ENCODE peak calls at places on chromosomes 2 and 18, in ten cellular contexts. J is heart right ventricle; I is ovary; K is endothelial cell of umbilical vein; Y is neuronal stem cell; L is CD4-positive, alpha-beta memory T cell; A is neural progenitor cell; W is small intestine; P is mammary epithelial cell; C is adrenal gland. T is an unnamed sample.

GRCh38 chr2:16638941-16639340 is 26.7 kb downstream of the CYRIA start:
- DNase-seq in A (no peak), W (no peak), K (no peak), P (no peak), J (no peak), C (no peak), I (no peak), Y (no peak), L (no peak), T (no peak)

GRCh38 chr2:112482309-112483046 is 522 bp downstream of the TTL start:
- DNase-seq in K (peak; percentile 49), A (peak; percentile 61), J (peak; percentile 17), W (peak; percentile 38), C (peak; percentile 64), L (peak; percentile 14), P (peak; percentile 56), Y (peak; percentile 40), I (peak; percentile 15), T (no peak)

GRCh38 chr2:62456721-62457539 is 49.1 kb downstream of the TMEM17 start:
- DNase-seq in A (peak; percentile 94), J (peak; percentile 62), P (peak; percentile 74), W (peak; percentile 60), Y (peak; percentile 83), C (peak; percentile 77), L (peak; percentile 65), K (peak; percentile 69), I (peak; percentile 74), T (no peak)

GRCh38 chr2:151051584-151052220 is 210.0 kb downstream of the RBM43 start:
- DNase-seq in A (peak; percentile 36), L (peak; percentile 29), W (peak; percentile 21), J (peak; percentile 6), K (peak; percentile 69), I (no peak), P (peak; percentile 60), C (peak; percentile 77), Y (peak; percentile 23), T (no peak)

GRCh38 chr2:235940330-235940729 is 227.9 kb downstream of the GBX2 start:
- DNase-seq in L (no peak), K (no peak), Y (no peak), P (no peak), A (no peak), C (peak; percentile 84), J (peak; percentile 33), W (peak; percentile 5), I (peak; percentile 31), T (no peak)

GRCh38 chr2:150214626-150215025 is 272.8 kb downstream of the RND3 start:
- DNase-seq in Y (peak; percentile 17), L (no peak), I (no peak), P (no peak), J (no peak), K (peak; percentile 59), C (no peak), A (peak; percentile 53), W (peak; percentile 91), T (no peak)

GRCh38 chr2:224350703-224351102 is 51.2 kb downstream of the FAM124B start:
- DNase-seq in I (no peak), Y (no peak), K (no peak), J (no peak), L (no peak), W (no peak), P (no peak), C (no peak), A (no peak), T (no peak)

GRCh38 chr2:73214120-73215035 is at the start of gene SMYD5:
- DNase-seq in C (peak; percentile 93), W (peak; percentile 77), K (peak; percentile 81), A (peak; percentile 91), I (peak; percentile 87), Y (peak; percentile 78), L (peak; percentile 88), P (peak; percentile 64), J (peak; percentile 86), T (no peak)

GRCh38 chr2:121386707-121387106 is 101.7 kb upstream of the TFCP2L1 start:
- DNase-seq in I (no peak), A (no peak), K (no peak), C (no peak), P (peak; percentile 59), L (no peak), W (no peak), J (no peak), Y (no peak), T (no peak)

GRCh38 chr2:108034843-108035242 is 48.5 kb downstream of the SLC5A7 start:
- DNase-seq in L (no peak), Y (no peak), W (no peak), K (no peak), C (no peak), A (no peak), J (no peak), I (no peak), P (no peak), T (no peak)

GRCh38 chr2:17303054-17303453 is 215.2 kb downstream of the RAD51AP2 start:
- DNase-seq in L (no peak), Y (no peak), W (no peak), P (peak; percentile 98), I (no peak), K (no peak), C (no peak), A (no peak), J (no peak), T (peak; percentile 94)

GRCh38 chr2:6578417-6578816 is 287.3 kb downstream of the CMPK2 start:
- DNase-seq in I (no peak), P (no peak), L (no peak), C (no peak), W (no peak), J (no peak), A (no peak), Y (no peak), K (no peak), T (no peak)

GRCh38 chr2:212667751-212668316 is 129.2 kb upstream of the ERBB4 start:
- DNase-seq in K (no peak), I (no peak), L (no peak), A (no peak), J (no peak), Y (no peak), W (no peak), P (no peak), C (no peak), T (no peak)

GRCh38 chr2:122704109-122704563 is 948.7 kb downstream of the TSN start:
- DNase-seq in L (no peak), P (no peak), A (no peak), K (no peak), C (no peak), J (no peak), I (no peak), W (no peak), Y (no peak), T (no peak)

GRCh38 chr2:36059684-36060083 is 295.9 kb upstream of the CRIM1 start:
- DNase-seq in Y (no peak), J (no peak), A (no peak), I (no peak), C (no peak), P (no peak), K (peak; percentile 9), W (peak; percentile 78), L (no peak), T (no peak)
- H3K27ac ChIP-seq in Y (no peak overlapping the region), J (no peak overlapping the region), A (no peak overlapping the region), I (no peak overlapping the region), C (no peak overlapping the region), P (no peak overlapping the region), K (no peak overlapping the region), W (peak overlapping the region; percentile 26), L (no peak overlapping the region), T (no peak overlapping the region)

GRCh38 chr2:18378020-18378653 is 182.3 kb downstream of the RDH14 start:
- DNase-seq in P (peak; percentile 19), J (peak; percentile 9), W (peak; percentile 25), L (peak; percentile 24), I (no peak), C (peak; percentile 59), A (peak; percentile 78), K (peak; percentile 54), Y (peak; percentile 56), T (no peak)

GRCh38 chr2:18373664-18374063 is 186.8 kb downstream of the RDH14 start:
- DNase-seq in J (no peak), W (no peak), A (no peak), C (no peak), P (no peak), K (no peak), L (no peak), I (no peak), Y (no peak), T (no peak)

GRCh38 chr2:18369750-18370149 is 190.7 kb downstream of the RDH14 start:
- DNase-seq in L (no peak), Y (no peak), J (no peak), W (no peak), I (no peak), P (no peak), A (no peak), C (no peak), K (peak; percentile 80), T (no peak)

GRCh38 chr2:18376936-18377335 is 183.5 kb downstream of the RDH14 start:
- DNase-seq in P (no peak), W (no peak), I (no peak), C (no peak), A (no peak), L (no peak), J (no peak), Y (no peak), K (no peak), T (no peak)

DNA sequence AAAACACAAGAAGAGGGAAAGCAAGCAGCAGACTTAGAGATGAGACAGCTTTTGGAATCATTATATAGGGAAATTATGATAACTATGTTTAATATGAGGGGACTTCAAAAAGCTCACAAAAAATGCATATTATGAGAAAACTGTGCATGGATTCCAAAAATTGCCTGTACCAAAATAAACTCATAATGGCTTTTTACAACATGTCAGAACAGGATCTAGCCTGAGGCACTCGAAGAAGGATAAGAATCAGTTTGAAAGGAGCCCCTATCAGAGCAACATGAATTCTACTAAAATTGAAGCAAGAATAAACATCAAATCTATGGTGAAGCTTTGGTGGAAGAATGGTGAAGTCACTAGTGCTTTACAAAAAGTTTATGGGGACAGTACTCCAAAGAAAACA is 187.4 kb downstream of the RDH14 start:
- DNase-seq in A (no peak), W (no peak), L (no peak), Y (no peak), K (no peak), I (no peak), J (no peak), P (peak; percentile 7), C (no peak), T (no peak)
- H3K27ac ChIP-seq in A (no peak overlapping the region), W (no peak overlapping the region), L (no peak overlapping the region), Y (no peak overlapping the region), K (no peak overlapping the region), I (no peak overlapping the region), J (no peak overlapping the region), P (no peak overlapping the region), C (no peak overlapping the region), T (no peak overlapping the region)

DNA sequence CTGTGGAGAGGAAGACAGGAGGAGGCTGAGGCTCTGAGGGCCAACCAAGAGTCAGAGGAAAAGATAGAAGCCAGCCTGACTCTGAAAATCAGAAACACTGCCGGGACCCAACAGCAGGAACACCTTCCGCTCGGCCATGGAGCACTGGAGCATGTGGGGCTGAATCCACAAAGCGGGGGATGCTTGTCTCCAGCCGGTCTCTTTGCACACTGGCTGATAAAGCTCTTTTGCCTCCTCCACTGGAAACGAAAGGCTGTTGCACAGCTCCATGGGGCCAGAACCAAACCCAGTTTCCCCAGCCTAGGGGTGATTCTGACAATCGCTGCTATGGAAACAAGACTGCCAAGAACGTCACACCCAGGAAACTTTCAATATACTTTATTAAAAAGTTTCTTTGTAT is 90.3 kb downstream of the COL6A3 start:
- DNase-seq in Y (no peak), J (no peak), I (no peak), L (no peak), K (no peak), A (no peak), C (no peak), P (no peak), W (no peak), T (no peak)
- H3K27ac ChIP-seq in Y (no peak overlapping the region), J (peak overlapping the region; percentile 76), I (peak overlapping the region; percentile 70), L (no peak overlapping the region), K (no peak overlapping the region), A (no peak overlapping the region), C (no peak overlapping the region), P (no peak overlapping the region), W (peak overlapping the region; percentile 71), T (no peak overlapping the region)

GRCh38 chr18:59001166-59001565 is 136.5 kb downstream of the ZNF532 start:
- DNase-seq in W (no peak), A (no peak), K (no peak), J (no peak), C (no peak), P (no peak), Y (no peak), L (no peak), I (no peak), T (no peak)
- H3K27ac ChIP-seq in W (no peak overlapping the region), A (no peak overlapping the region), K (no peak overlapping the region), J (no peak overlapping the region), C (no peak overlapping the region), P (no peak overlapping the region), Y (peak overlapping the region; percentile 6), L (no peak overlapping the region), I (no peak overlapping the region), T (no peak overlapping the region)

T was measured in epithelial cell of prostate.